ENCODE peak calls at places on chromosome 3, in four cellular contexts. I is OCI-LY7, N is prostate gland, A is brain microvascular endothelial cell. P is an unnamed sample.

GRCh38 chr3:44883999-44884431 is 9.6 kb downstream of the TGM4 start:
- DNase-seq in I (no peak), N (no peak), A (peak; percentile 94), P (no peak)

GRCh38 chr3:148601766-148602685 is 95.7 kb upstream of the AGTR1 start:
- DNase-seq in I (no peak), N (no peak), A (no peak), P (no peak)

GRCh38 chr3:8932507-8932906 is 30.8 kb downstream of the RAD18 start:
- DNase-seq in I (no peak), N (no peak), A (no peak), P (no peak)

GRCh38 chr3:177465243-177465642 is 268.0 kb upstream of the TBL1XR1 start:
- DNase-seq in I (no peak), N (peak; percentile 91), A (no peak), P (no peak)

GRCh38 chr3:119585867-119586570 is 6.7 kb downstream of the ADPRH start:
- DNase-seq in I (no peak), N (no peak), A (no peak), P (no peak)

GRCh38 chr3:114624676-114625181 is 330.9 kb downstream of the TIGIT start:
- DNase-seq in I (no peak), N (peak; percentile 27), A (peak; percentile 98), P (no peak)

GRCh38 chr3:51691949-51692348 is 14.9 kb upstream of the GRM2 start:
- DNase-seq in I (no peak), N (no peak), A (no peak), P (no peak)

GRCh38 chr3:54591157-54591556 is 336.7 kb downstream of the LRTM1 start:
- DNase-seq in I (no peak), N (no peak), A (no peak), P (no peak)

GRCh38 chr3:144344925-144345548 is 373.4 kb downstream of the DIPK2A start:
- DNase-seq in I (no peak), N (no peak), A (no peak), P (peak; percentile 62)

GRCh38 chr3:69143605-69144004 is 21.2 kb upstream of the LMOD3 start:
- DNase-seq in I (no peak), N (no peak), A (no peak), P (no peak)

GRCh38 chr3:46852329-46852720 is 10.9 kb downstream of the MYL3 start:
- DNase-seq in I (no peak), N (no peak), A (no peak), P (no peak)

GRCh38 chr3:98974442-98974841 is 72.9 kb upstream of the DCBLD2 start:
- DNase-seq in I (no peak), N (no peak), A (no peak), P (no peak)

GRCh38 chr3:70176224-70176623 is 136.2 kb downstream of the MDFIC2 start:
- DNase-seq in I (no peak), N (no peak), A (no peak), P (no peak)

GRCh38 chr3:133489466-133490085 is 83.9 kb upstream of the CDV3 start:
- DNase-seq in I (no peak), N (no peak), A (no peak), P (no peak)

GRCh38 chr3:169764453-169765280 is at the start of gene TERC:
- DNase-seq in I (peak; percentile 88), N (peak; percentile 90), A (peak; percentile 86), P (peak; percentile 89)

GRCh38 chr3:170418422-170419300 is at the start of gene CLDN11:
- DNase-seq in I (no peak), N (peak; percentile 30), A (no peak), P (no peak)

GRCh38 chr3:176650478-176650877 is 546.8 kb downstream of the TBL1XR1 start:
- DNase-seq in I (no peak), N (no peak), A (peak; percentile 43), P (no peak)

GRCh38 chr3:32886296-32886695 is 65.1 kb upstream of the CCR4 start:
- DNase-seq in I (no peak), N (no peak), A (no peak), P (no peak)

GRCh38 chr3:182913889-182914288 is 66.4 kb downstream of the DCUN1D1 start:
- DNase-seq in I (peak; percentile 80), N (no peak), A (no peak), P (no peak)

GRCh38 chr3:174270841-174271240 is 588.3 kb upstream of the NAALADL2 start:
- DNase-seq in I (no peak), N (no peak), A (peak; percentile 67), P (no peak)

GRCh38 chr3:187041362-187042061 is 97.8 kb downstream of the RPL39L start:
- DNase-seq in I (no peak), N (no peak), A (peak; percentile 76), P (peak; percentile 39)

GRCh38 chr3:152836269-152836668 is 1.3 kb downstream of the P2RY1 start:
- DNase-seq in I (no peak), N (no peak), A (no peak), P (no peak)

GRCh38 chr3:10417849-10418248 is 87.5 kb downstream of the ATP2B2 start:
- DNase-seq in I (peak; percentile 31), N (no peak), A (no peak), P (peak; percentile 22)

GRCh38 chr3:13841141-13841540 is 38.7 kb downstream of the WNT7A start:
- DNase-seq in I (no peak), N (no peak), A (no peak), P (no peak)
- H3K27ac ChIP-seq in I (no peak overlapping the region), N (no peak overlapping the region), A (no peak overlapping the region), P (no peak overlapping the region)

GRCh38 chr3:19295208-19295607 is 146.9 kb downstream of the KCNH8 start:
- DNase-seq in I (no peak), N (no peak), A (no peak), P (no peak)

DNA sequence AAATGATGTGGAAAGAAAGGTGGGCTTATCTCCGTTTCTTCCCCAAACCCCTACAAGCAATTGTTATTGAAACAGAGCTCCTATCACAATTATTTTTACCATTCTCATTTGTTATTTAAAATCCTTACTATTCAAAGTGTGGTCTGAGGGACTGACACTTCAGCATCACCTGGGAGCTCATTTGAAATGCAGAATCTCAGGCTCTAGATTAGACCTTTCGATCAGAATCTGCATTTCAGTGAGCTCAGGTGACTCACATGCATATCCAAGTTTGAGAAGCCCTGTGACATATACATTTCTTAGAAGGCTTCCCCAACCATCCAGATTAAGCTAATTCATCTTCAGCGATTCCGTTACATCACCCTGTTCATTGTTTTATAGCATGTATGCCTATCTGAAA is 145.0 kb downstream of the KCNH8 start:
- DNase-seq in I (no peak), N (no peak), A (no peak), P (no peak)
- H3K27ac ChIP-seq in I (no peak overlapping the region), N (no peak overlapping the region), A (no peak overlapping the region), P (no peak overlapping the region)

DNA sequence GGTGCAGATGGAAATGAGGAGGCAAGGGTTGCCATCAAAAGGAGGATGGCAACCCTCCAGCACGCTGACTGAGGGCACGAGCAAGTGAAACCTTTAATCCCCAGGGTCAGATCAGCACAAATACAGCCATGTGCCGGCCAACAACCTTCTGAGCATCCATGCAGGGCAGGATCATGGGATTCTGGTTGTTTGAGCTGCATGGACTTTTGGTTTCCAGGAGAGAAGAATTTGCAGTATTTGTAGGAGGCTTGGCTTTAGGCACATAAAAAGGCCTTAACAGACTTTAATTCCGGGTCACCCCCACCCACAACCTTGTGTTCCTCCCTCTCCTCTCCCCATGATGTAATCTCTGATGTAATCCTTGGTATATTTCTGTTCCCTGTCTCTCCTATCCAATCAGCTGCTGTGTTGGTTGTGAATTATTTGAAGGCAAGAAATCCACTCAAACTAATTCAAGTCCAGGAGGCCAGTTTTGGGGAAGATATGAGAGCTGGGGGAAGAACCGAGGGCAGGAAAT is 254.3 kb downstream of the SHQ1 start:
- DNase-seq in I (no peak), N (no peak), A (no peak), P (peak; percentile 56)
- H3K27ac ChIP-seq in I (no peak overlapping the region), N (no peak overlapping the region), A (no peak overlapping the region), P (peak overlapping the region; percentile 40)

GRCh38 chr3:65126527-65127440 is 439.0 kb upstream of the ADAMTS9 start:
- DNase-seq in I (no peak), N (no peak), A (no peak), P (no peak)
- H3K27ac ChIP-seq in I (no peak overlapping the region), N (no peak overlapping the region), A (no peak overlapping the region), P (no peak overlapping the region)